ENCODE peak calls at places on chromosomes 5 and 9, in four cellular contexts. One of them, this sample, is unnamed.

GRCh38 chr5:35822541-35822940 is 34.1 kb upstream of the IL7R start:
- DNase-seq in OCI-LY7: no peak
- DNase-seq in PC-9: peak; percentile 29
- DNase-seq in heart left ventricle: no peak
- DNase-seq in this sample: no peak

GRCh38 chr9:131370638-131371037 is 23.2 kb upstream of the PRRC2B start:
- DNase-seq in OCI-LY7: no peak
- DNase-seq in PC-9: no peak
- DNase-seq in heart left ventricle: no peak
- DNase-seq in this sample: no peak

GRCh38 chr9:137077758-137078693 is 709 bp downstream of the UAP1L1 start:
- DNase-seq in OCI-LY7: peak; percentile 42
- DNase-seq in PC-9: peak; percentile 29
- DNase-seq in heart left ventricle: no peak
- DNase-seq in this sample: no peak

GRCh38 chr9:129612815-129613519 is 7.9 kb downstream of the C9orf50 start:
- DNase-seq in OCI-LY7: no peak
- DNase-seq in PC-9: no peak
- DNase-seq in heart left ventricle: no peak
- DNase-seq in this sample: no peak

GRCh38 chr9:93250185-93250584 is 66.2 kb downstream of the WNK2 start:
- DNase-seq in OCI-LY7: no peak
- DNase-seq in PC-9: no peak
- DNase-seq in heart left ventricle: no peak
- DNase-seq in this sample: no peak

GRCh38 chr9:115015018-115015635 is 84.7 kb upstream of the TNFSF8 start:
- DNase-seq in OCI-LY7: peak; percentile 52
- DNase-seq in PC-9: no peak
- DNase-seq in heart left ventricle: peak; percentile 34
- DNase-seq in this sample: no peak

GRCh38 chr5:149062371-149063016 is 368 bp downstream of the SH3TC2 start:
- DNase-seq in OCI-LY7: no peak
- DNase-seq in PC-9: peak; percentile 95
- DNase-seq in heart left ventricle: peak; percentile 37
- DNase-seq in this sample: peak; percentile 57

GRCh38 chr5:43676083-43676840 is 73.3 kb downstream of the NNT start:
- DNase-seq in OCI-LY7: no peak
- DNase-seq in PC-9: peak; percentile 31
- DNase-seq in heart left ventricle: no peak
- DNase-seq in this sample: no peak

GRCh38 chr5:98905857-98906688 is 22.7 kb downstream of the CHD1 start:
- DNase-seq in OCI-LY7: peak; percentile 49
- DNase-seq in PC-9: no peak
- DNase-seq in heart left ventricle: no peak
- DNase-seq in this sample: no peak

GRCh38 chr5:165209101-165209727 is 1703.8 kb downstream of the MAT2B start:
- DNase-seq in OCI-LY7: peak; percentile 16
- DNase-seq in PC-9: no peak
- DNase-seq in heart left ventricle: no peak
- DNase-seq in this sample: no peak

GRCh38 chr5:1094670-1095190 is 17.1 kb downstream of the SLC12A7 start:
- DNase-seq in OCI-LY7: no peak
- DNase-seq in PC-9: no peak
- DNase-seq in heart left ventricle: no peak
- DNase-seq in this sample: no peak

GRCh38 chr5:155260798-155261197 is 247.2 kb downstream of the KIF4B start:
- DNase-seq in OCI-LY7: peak; percentile 35
- DNase-seq in PC-9: no peak
- DNase-seq in heart left ventricle: no peak
- DNase-seq in this sample: no peak

GRCh38 chr9:110443146-110443877 is 105.6 kb upstream of the TXNDC8 start:
- DNase-seq in OCI-LY7: no peak
- DNase-seq in PC-9: peak; percentile 47
- DNase-seq in heart left ventricle: no peak
- DNase-seq in this sample: peak; percentile 77

GRCh38 chr5:75055727-75056144 is 3.4 kb upstream of the GCNT4 start:
- DNase-seq in OCI-LY7: no peak
- DNase-seq in PC-9: peak; percentile 45
- DNase-seq in heart left ventricle: no peak
- DNase-seq in this sample: no peak

GRCh38 chr5:67897980-67898379 is 317.6 kb upstream of the PIK3R1 start:
- DNase-seq in OCI-LY7: no peak
- DNase-seq in PC-9: no peak
- DNase-seq in heart left ventricle: no peak
- DNase-seq in this sample: no peak

GRCh38 chr9:82188817-82189216 is 200.2 kb downstream of the SPATA31D1 start:
- DNase-seq in OCI-LY7: peak; percentile 51
- DNase-seq in PC-9: no peak
- DNase-seq in heart left ventricle: no peak
- DNase-seq in this sample: no peak

GRCh38 chr5:136046231-136046630 is 17.4 kb downstream of the TGFBI start:
- DNase-seq in OCI-LY7: no peak
- DNase-seq in PC-9: no peak
- DNase-seq in heart left ventricle: no peak
- DNase-seq in this sample: no peak

GRCh38 chr5:78001198-78001597 is 225.1 kb upstream of the TBCA start:
- DNase-seq in OCI-LY7: no peak
- DNase-seq in PC-9: no peak
- DNase-seq in heart left ventricle: no peak
- DNase-seq in this sample: no peak

GRCh38 chr5:150081541-150082283 is 4.6 kb downstream of the CSF1R start:
- DNase-seq in OCI-LY7: peak; percentile 31
- DNase-seq in PC-9: no peak
- DNase-seq in heart left ventricle: peak; percentile 82
- DNase-seq in this sample: no peak

GRCh38 chr5:24510523-24510988 is 134.2 kb downstream of the CDH10 start:
- DNase-seq in OCI-LY7: no peak
- DNase-seq in PC-9: no peak
- DNase-seq in heart left ventricle: no peak
- DNase-seq in this sample: no peak

GRCh38 chr9:96688745-96689464 is 33.8 kb upstream of the PRXL2C start:
- DNase-seq in OCI-LY7: no peak
- DNase-seq in PC-9: no peak
- DNase-seq in heart left ventricle: no peak
- DNase-seq in this sample: no peak

GRCh38 chr5:166786178-166786577 is 1505.3 kb upstream of the WWC1 start:
- DNase-seq in OCI-LY7: no peak
- DNase-seq in PC-9: no peak
- DNase-seq in heart left ventricle: no peak
- DNase-seq in this sample: no peak

GRCh38 chr5:166784545-166785078 is 1506.8 kb upstream of the WWC1 start:
- DNase-seq in OCI-LY7: no peak
- DNase-seq in PC-9: no peak
- DNase-seq in heart left ventricle: no peak
- DNase-seq in this sample: no peak

GRCh38 chr5:166786889-166787288 is 1504.6 kb upstream of the WWC1 start:
- DNase-seq in OCI-LY7: no peak
- DNase-seq in PC-9: no peak
- DNase-seq in heart left ventricle: no peak
- DNase-seq in this sample: no peak

GRCh38 chr5:166788050-166788449 is 1503.4 kb upstream of the WWC1 start:
- DNase-seq in OCI-LY7: no peak
- DNase-seq in PC-9: no peak
- DNase-seq in heart left ventricle: no peak
- DNase-seq in this sample: no peak
- H3K4me3 ChIP-seq in OCI-LY7: no peak overlapping the region
- H3K4me3 ChIP-seq in PC-9: no peak overlapping the region
- H3K4me3 ChIP-seq in heart left ventricle: no peak overlapping the region
- H3K4me3 ChIP-seq in this sample: no peak overlapping the region

DNA sequence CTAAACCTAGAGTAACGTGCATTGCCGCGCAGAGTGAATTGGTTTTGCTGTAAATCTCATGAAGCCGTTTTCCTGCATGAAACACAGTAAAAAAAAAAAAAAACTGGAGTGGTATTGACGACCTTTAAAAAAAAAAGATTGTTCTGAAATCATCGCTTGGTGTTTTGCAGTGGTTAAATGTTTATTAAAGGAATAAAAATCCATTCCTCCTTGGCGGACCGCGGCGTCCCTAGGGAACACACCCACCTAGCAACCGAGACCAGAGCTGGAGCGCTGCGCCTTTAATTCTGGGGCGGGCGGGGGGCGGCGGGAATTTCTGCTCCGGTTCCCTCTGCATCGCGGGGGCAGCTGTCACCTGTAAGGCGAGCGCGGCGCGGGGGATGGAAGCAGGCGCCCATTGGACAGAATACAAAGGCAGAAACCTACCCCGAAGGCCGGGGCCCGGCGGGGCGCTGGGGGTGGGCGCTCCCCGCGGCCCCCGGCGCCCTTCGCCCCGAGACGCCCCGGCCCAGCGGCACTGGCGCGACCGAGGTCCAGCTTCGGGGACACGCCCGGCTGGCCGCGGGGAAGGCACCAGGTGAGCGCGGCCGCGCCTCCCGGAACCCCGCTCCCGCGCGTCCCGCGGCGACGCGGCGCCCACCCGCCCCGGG is at the start of gene SOWAHA:
- DNase-seq in OCI-LY7: no peak
- DNase-seq in PC-9: no peak
- DNase-seq in heart left ventricle: no peak
- DNase-seq in this sample: no peak
- H3K4me3 ChIP-seq in OCI-LY7: no peak within 1 kb of the TSS
- H3K4me3 ChIP-seq in PC-9: peak within 1 kb of the TSS; percentile 52
- H3K4me3 ChIP-seq in heart left ventricle: peak within 1 kb of the TSS; percentile 48
- H3K4me3 ChIP-seq in this sample: peak within 1 kb of the TSS; percentile 26

GRCh38 chr5:180806351-180807011 is 3.9 kb upstream of the MGAT1 start:
- DNase-seq in OCI-LY7: peak; percentile 50
- DNase-seq in PC-9: peak; percentile 90
- DNase-seq in heart left ventricle: no peak
- DNase-seq in this sample: no peak
- H3K4me3 ChIP-seq in OCI-LY7: peak overlapping the region; percentile 84
- H3K4me3 ChIP-seq in PC-9: peak overlapping the region; percentile 95
- H3K4me3 ChIP-seq in heart left ventricle: no peak overlapping the region
- H3K4me3 ChIP-seq in this sample: no peak overlapping the region

DNA sequence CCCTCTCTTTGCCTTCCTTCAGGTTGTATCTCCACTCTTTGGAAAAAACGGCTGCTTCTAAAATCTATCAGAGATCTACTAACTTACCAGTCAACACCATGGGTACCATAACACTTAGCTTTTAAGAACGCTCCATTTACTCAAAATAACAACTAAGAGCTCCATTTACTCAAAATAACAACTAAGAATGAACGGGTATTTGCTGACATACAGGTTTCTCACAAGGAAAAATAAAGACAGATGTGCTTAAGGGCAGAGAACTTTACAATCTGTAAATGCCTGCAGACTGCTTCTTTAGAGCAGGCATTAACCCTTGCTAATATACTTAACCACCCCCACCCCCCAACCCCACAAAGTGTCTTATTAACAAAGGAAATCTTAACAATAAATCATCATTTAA is 2.8 kb downstream of the UBAP2 start:
- DNase-seq in OCI-LY7: no peak
- DNase-seq in PC-9: no peak
- DNase-seq in heart left ventricle: no peak
- DNase-seq in this sample: no peak
- H3K4me3 ChIP-seq in OCI-LY7: peak overlapping the region; percentile 99
- H3K4me3 ChIP-seq in PC-9: no peak overlapping the region
- H3K4me3 ChIP-seq in heart left ventricle: no peak overlapping the region
- H3K4me3 ChIP-seq in this sample: no peak overlapping the region

DNA sequence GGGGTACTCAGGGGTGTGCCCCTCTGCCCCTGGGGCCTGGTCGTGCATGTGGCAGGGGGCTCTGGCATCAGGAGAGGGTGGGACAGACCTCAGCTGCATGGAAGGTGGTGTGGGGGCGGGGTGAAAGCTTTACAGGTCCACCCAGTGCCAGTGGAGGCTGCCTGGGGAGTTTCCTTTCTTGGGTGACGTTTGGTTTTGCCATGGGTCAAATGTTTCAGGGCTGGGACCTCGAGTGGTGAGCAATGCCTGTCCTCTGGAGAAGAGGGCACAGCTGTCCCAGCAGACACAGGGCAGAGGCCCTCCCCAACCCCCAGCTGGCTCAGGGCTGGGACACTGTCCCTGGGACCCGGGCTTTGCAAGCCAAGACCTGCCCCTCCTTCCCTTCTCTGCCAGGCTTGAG is 3.6 kb downstream of the RXRA start:
- DNase-seq in OCI-LY7: no peak
- DNase-seq in PC-9: no peak
- DNase-seq in heart left ventricle: peak; percentile 52
- DNase-seq in this sample: no peak
- H3K4me3 ChIP-seq in OCI-LY7: no peak overlapping the region
- H3K4me3 ChIP-seq in PC-9: peak overlapping the region; percentile 69
- H3K4me3 ChIP-seq in heart left ventricle: peak overlapping the region; percentile 99
- H3K4me3 ChIP-seq in this sample: peak overlapping the region; percentile 79

GRCh38 chr5:140145223-140145622 is 19.5 kb downstream of the IGIP start:
- DNase-seq in OCI-LY7: no peak
- DNase-seq in PC-9: no peak
- DNase-seq in heart left ventricle: no peak
- DNase-seq in this sample: no peak
- H3K4me3 ChIP-seq in OCI-LY7: no peak overlapping the region
- H3K4me3 ChIP-seq in PC-9: no peak overlapping the region
- H3K4me3 ChIP-seq in heart left ventricle: no peak overlapping the region
- H3K4me3 ChIP-seq in this sample: no peak overlapping the region

GRCh38 chr5:8456846-8457186 is 587.9 kb downstream of the MTRR start:
- DNase-seq in OCI-LY7: no peak
- DNase-seq in PC-9: no peak
- DNase-seq in heart left ventricle: no peak
- DNase-seq in this sample: no peak
- H3K4me3 ChIP-seq in OCI-LY7: no peak overlapping the region
- H3K4me3 ChIP-seq in PC-9: peak overlapping the region; percentile 86
- H3K4me3 ChIP-seq in heart left ventricle: peak overlapping the region; percentile 92
- H3K4me3 ChIP-seq in this sample: peak overlapping the region; percentile 7

DNA sequence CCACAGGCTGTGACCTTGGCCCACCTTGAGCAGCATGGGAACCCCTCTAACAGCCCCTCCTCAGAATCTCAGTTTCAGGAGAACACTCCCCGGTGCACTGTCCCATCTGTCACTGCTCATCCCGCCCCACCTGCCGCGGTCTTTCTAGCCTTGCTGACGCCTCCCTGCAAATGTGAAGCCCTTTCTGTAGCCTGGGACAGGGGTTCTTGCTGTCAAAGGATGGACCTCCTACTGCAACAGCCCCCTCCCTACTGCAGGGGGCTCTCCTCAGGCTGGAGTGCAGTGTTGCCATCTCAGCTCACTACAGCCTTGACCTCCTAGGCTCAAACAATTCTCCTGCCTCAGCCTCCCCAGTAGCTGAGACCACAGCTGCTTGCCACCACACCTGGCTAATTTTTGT is 20.0 kb downstream of the OR2V1 start:
- DNase-seq in OCI-LY7: no peak
- DNase-seq in PC-9: no peak
- DNase-seq in heart left ventricle: no peak
- DNase-seq in this sample: no peak
- H3K4me3 ChIP-seq in OCI-LY7: no peak overlapping the region
- H3K4me3 ChIP-seq in PC-9: no peak overlapping the region
- H3K4me3 ChIP-seq in heart left ventricle: no peak overlapping the region
- H3K4me3 ChIP-seq in this sample: no peak overlapping the region

DNA sequence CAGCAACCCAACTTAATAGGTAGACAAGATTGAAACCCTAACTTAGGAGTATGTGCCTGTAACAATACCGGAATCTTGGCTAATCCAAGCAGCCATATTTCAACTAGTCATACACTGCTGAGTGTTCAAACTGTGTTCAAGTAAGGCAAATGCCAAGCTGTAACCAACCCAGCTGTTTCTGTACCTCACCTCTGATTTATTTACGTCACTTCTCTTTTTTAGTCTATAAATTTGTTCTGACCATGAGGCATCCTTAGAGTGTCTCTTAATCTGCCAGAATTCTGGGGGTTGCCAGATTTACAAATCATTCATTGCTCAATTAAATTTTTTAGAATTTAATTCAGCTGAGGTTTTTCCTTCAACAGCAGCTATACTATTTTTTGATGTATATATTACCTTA is 723.2 kb downstream of the CDH18 start:
- DNase-seq in OCI-LY7: peak; percentile 48
- DNase-seq in PC-9: no peak
- DNase-seq in heart left ventricle: no peak
- DNase-seq in this sample: no peak
- H3K4me3 ChIP-seq in OCI-LY7: peak overlapping the region; percentile 8
- H3K4me3 ChIP-seq in PC-9: no peak overlapping the region
- H3K4me3 ChIP-seq in heart left ventricle: no peak overlapping the region
- H3K4me3 ChIP-seq in this sample: no peak overlapping the region